ENCODE peak calls at places on chromosomes 13 and 19, in five cellular contexts. One of them, this sample, is unnamed.

GRCh38 chr19:6476155-6476895 is 5.3 kb downstream of the DENND1C start:
- DNase-seq in hepatic stellate cell: no peak
- DNase-seq in NCI-H2081: no peak
- DNase-seq in cardiac fibroblast: peak; percentile 56
- DNase-seq in right lobe of liver: peak; percentile 93
- DNase-seq in this sample: peak; percentile 11

GRCh38 chr13:77409412-77409811 is 82.5 kb upstream of the MYCBP2 start:
- DNase-seq in right lobe of liver: no peak
- DNase-seq in NCI-H2081: no peak
- DNase-seq in cardiac fibroblast: no peak
- DNase-seq in hepatic stellate cell: no peak
- DNase-seq in this sample: no peak

GRCh38 chr13:60258349-60258748 is 94.6 kb upstream of the DIAPH3 start:
- DNase-seq in cardiac fibroblast: no peak
- DNase-seq in hepatic stellate cell: no peak
- DNase-seq in NCI-H2081: no peak
- DNase-seq in right lobe of liver: no peak
- DNase-seq in this sample: no peak

GRCh38 chr13:49627831-49628652 is at the start of gene ARL11:
- DNase-seq in cardiac fibroblast: no peak
- DNase-seq in hepatic stellate cell: no peak
- DNase-seq in NCI-H2081: no peak
- DNase-seq in right lobe of liver: peak; percentile 68
- DNase-seq in this sample: no peak

GRCh38 chr19:52398091-52398461 is 427 bp downstream of the ZNF528 start:
- DNase-seq in NCI-H2081: no peak
- DNase-seq in hepatic stellate cell: peak; percentile 28
- DNase-seq in right lobe of liver: no peak
- DNase-seq in cardiac fibroblast: no peak
- DNase-seq in this sample: no peak

GRCh38 chr19:55160128-55160985 is 2.8 kb upstream of the TNNI3 start:
- DNase-seq in hepatic stellate cell: peak; percentile 98
- DNase-seq in right lobe of liver: peak; percentile 83
- DNase-seq in NCI-H2081: peak; percentile 91
- DNase-seq in cardiac fibroblast: peak; percentile 85
- DNase-seq in this sample: peak; percentile 77

GRCh38 chr19:19645233-19645870 is 1.9 kb upstream of the GMIP start:
- DNase-seq in cardiac fibroblast: no peak
- DNase-seq in right lobe of liver: no peak
- DNase-seq in NCI-H2081: no peak
- DNase-seq in hepatic stellate cell: no peak
- DNase-seq in this sample: no peak

GRCh38 chr13:73767191-73767741 is 366.9 kb downstream of the KLF12 start:
- DNase-seq in cardiac fibroblast: no peak
- DNase-seq in right lobe of liver: no peak
- DNase-seq in hepatic stellate cell: peak; percentile 8
- DNase-seq in NCI-H2081: peak; percentile 28
- DNase-seq in this sample: no peak

GRCh38 chr19:11286312-11286974 is 9.5 kb upstream of the TSPAN16 start:
- DNase-seq in hepatic stellate cell: peak; percentile 70
- DNase-seq in cardiac fibroblast: peak; percentile 74
- DNase-seq in right lobe of liver: no peak
- DNase-seq in NCI-H2081: no peak
- DNase-seq in this sample: peak; percentile 31

GRCh38 chr13:43391021-43391420 is 367.6 kb downstream of the DNAJC15 start:
- DNase-seq in hepatic stellate cell: no peak
- DNase-seq in right lobe of liver: no peak
- DNase-seq in cardiac fibroblast: no peak
- DNase-seq in NCI-H2081: no peak
- DNase-seq in this sample: no peak

GRCh38 chr13:30734434-30734833 is 909 bp upstream of the ALOX5AP start:
- DNase-seq in right lobe of liver: no peak
- DNase-seq in cardiac fibroblast: peak; percentile 74
- DNase-seq in NCI-H2081: no peak
- DNase-seq in hepatic stellate cell: no peak
- DNase-seq in this sample: no peak

GRCh38 chr19:19134687-19135158 is 3.6 kb downstream of the TMEM161A start:
- DNase-seq in NCI-H2081: no peak
- DNase-seq in hepatic stellate cell: no peak
- DNase-seq in right lobe of liver: no peak
- DNase-seq in cardiac fibroblast: no peak
- DNase-seq in this sample: no peak

GRCh38 chr13:43054803-43055802 is 31.7 kb downstream of the DNAJC15 start:
- DNase-seq in NCI-H2081: no peak
- DNase-seq in right lobe of liver: no peak
- DNase-seq in cardiac fibroblast: peak; percentile 74
- DNase-seq in hepatic stellate cell: peak; percentile 41
- DNase-seq in this sample: peak; percentile 97

GRCh38 chr19:47891923-47892666 is 6.0 kb upstream of the SULT2A1 start:
- DNase-seq in right lobe of liver: peak; percentile 66
- DNase-seq in NCI-H2081: no peak
- DNase-seq in cardiac fibroblast: peak; percentile 9
- DNase-seq in hepatic stellate cell: no peak
- DNase-seq in this sample: no peak

GRCh38 chr13:34153428-34154180 is 335.7 kb downstream of the RFC3 start:
- DNase-seq in cardiac fibroblast: no peak
- DNase-seq in NCI-H2081: no peak
- DNase-seq in right lobe of liver: no peak
- DNase-seq in hepatic stellate cell: no peak
- DNase-seq in this sample: peak; percentile 52

GRCh38 chr13:24226762-24227161 is 66.2 kb downstream of the SPATA13 start:
- DNase-seq in right lobe of liver: no peak
- DNase-seq in cardiac fibroblast: no peak
- DNase-seq in NCI-H2081: no peak
- DNase-seq in hepatic stellate cell: no peak
- DNase-seq in this sample: no peak

GRCh38 chr13:34070544-34071303 is 252.8 kb downstream of the RFC3 start:
- DNase-seq in NCI-H2081: no peak
- DNase-seq in cardiac fibroblast: no peak
- DNase-seq in hepatic stellate cell: no peak
- DNase-seq in right lobe of liver: no peak
- DNase-seq in this sample: no peak

GRCh38 chr19:18009412-18010066 is 1.6 kb downstream of the ARRDC2 start:
- DNase-seq in NCI-H2081: no peak
- DNase-seq in right lobe of liver: peak; percentile 61
- DNase-seq in hepatic stellate cell: no peak
- DNase-seq in cardiac fibroblast: peak; percentile 31
- DNase-seq in this sample: no peak